ENCODE peak calls at places on chromosomes 3 and 15, in seven cellular contexts. Q is osteoblast, Z is IMR-90, D is right lobe of liver, K is neural progenitor cell, O is ovary, R is stomach. P is an unnamed sample. For H3K36me3, the result is how much of the 10 kb centered on the place peaks cover.

GRCh38 chr3:176927985-176928931 is 269.0 kb downstream of the TBL1XR1 start:
- DNase-seq in K (no peak), O (no peak), R (no peak), D (peak), Q (no peak), Z (no peak), P (no peak)

GRCh38 chr3:99645277-99646106 is 7.1 kb downstream of the COL8A1 start:
- DNase-seq in D (no peak), K (peak), Q (no peak), Z (peak), O (no peak), R (no peak), P (peak)

GRCh38 chr3:108117245-108117644 is 26.4 kb upstream of the CD47 start:
- DNase-seq in K (no peak), Q (no peak), R (no peak), O (no peak), D (no peak), Z (peak), P (peak)

GRCh38 chr3:71142440-71143161 is 440.9 kb downstream of the FOXP1 start:
- DNase-seq in R (no peak), D (no peak), Q (no peak), Z (peak), K (peak), O (no peak), P (no peak)

GRCh38 chr15:70869346-70869745 is 15.4 kb upstream of the LARP6 start:
- DNase-seq in K (no peak), Q (no peak), R (no peak), Z (no peak), D (no peak), O (no peak), P (no peak)

GRCh38 chr15:63019539-63020109 is 22.9 kb upstream of the TPM1 start:
- DNase-seq in R (peak), Q (no peak), K (peak), O (no peak), Z (peak), D (no peak), P (peak)

GRCh38 chr3:176430244-176430893 is 766.9 kb downstream of the TBL1XR1 start:
- DNase-seq in D (no peak), Q (no peak), K (peak), Z (peak), R (no peak), O (no peak), P (peak)

GRCh38 chr15:94370197-94370987 is 139.0 kb downstream of the MCTP2 start:
- DNase-seq in R (no peak), K (no peak), Z (no peak), D (no peak), O (no peak), Q (no peak), P (peak)

GRCh38 chr3:21477896-21478295 is 273.1 kb downstream of the ZNF385D start:
- DNase-seq in K (no peak), R (no peak), Q (no peak), O (no peak), Z (no peak), D (no peak), P (no peak)

GRCh38 chr3:9183011-9183410 is 66.4 kb downstream of the SRGAP3 start:
- DNase-seq in R (no peak), Z (no peak), K (no peak), D (no peak), O (no peak), Q (no peak), P (no peak)

GRCh38 chr3:171225698-171226097 is 199.2 kb upstream of the SLC2A2 start:
- DNase-seq in O (no peak), K (no peak), Q (no peak), R (no peak), Z (peak), D (no peak), P (no peak)

GRCh38 chr3:196159952-196160804 is 51.0 kb downstream of the ZDHHC19 start:
- DNase-seq in D (peak), O (no peak), K (no peak), R (peak), Z (peak), Q (peak), P (peak)

GRCh38 chr3:154275965-154276364 is 48.3 kb downstream of the DHX36 start:
- DNase-seq in Q (no peak), R (no peak), D (no peak), K (no peak), O (no peak), Z (no peak), P (no peak)

GRCh38 chr15:47813985-47814384 is 96.7 kb downstream of the SEMA6D start:
- DNase-seq in O (no peak), Q (no peak), D (no peak), R (no peak), Z (no peak), K (no peak), P (no peak)

GRCh38 chr3:186896875-186897274 is 33.5 kb upstream of the ST6GAL1 start:
- DNase-seq in O (no peak), D (no peak), Z (no peak), R (no peak), K (no peak), Q (no peak), P (no peak)

GRCh38 chr3:127628788-127629456 is at the start of gene PODXL2:
- DNase-seq in R (peak), Z (peak), O (peak), K (peak), D (no peak), Q (peak), P (no peak)

GRCh38 chr15:97867870-97868269 is 92.6 kb upstream of the ARRDC4 start:
- DNase-seq in K (no peak), Q (no peak), O (no peak), Z (no peak), R (no peak), D (no peak), P (no peak)

GRCh38 chr3:58833501-58833900 is 166.9 kb upstream of the FAM3D start:
- DNase-seq in D (no peak), K (no peak), O (no peak), R (no peak), Z (no peak), Q (no peak), P (no peak)

GRCh38 chr3:50655009-50655830 is 19.5 kb upstream of the DOCK3 start:
- DNase-seq in K (no peak), D (no peak), Q (no peak), R (no peak), Z (peak), O (no peak), P (peak)

GRCh38 chr3:66299893-66300292 is 79.1 kb downstream of the SLC25A26 start:
- DNase-seq in D (no peak), Z (no peak), O (no peak), R (no peak), Q (no peak), K (no peak), P (no peak)

GRCh38 chr3:54988302-54989022 is 60.6 kb upstream of the LRTM1 start:
- DNase-seq in Q (no peak), K (no peak), Z (peak), O (peak), R (no peak), D (no peak), P (peak)

GRCh38 chr3:21893250-21893649 is 142.2 kb upstream of the ZNF385D start:
- DNase-seq in K (no peak), R (no peak), Z (peak), D (no peak), Q (no peak), O (no peak), P (peak)

GRCh38 chr3:160210799-160211221 is 14.4 kb upstream of the C3orf80 start:
- DNase-seq in Z (peak), D (no peak), Q (peak), O (no peak), R (no peak), K (no peak), P (peak)

GRCh38 chr3:177135841-177136492 is 61.3 kb downstream of the TBL1XR1 start:
- DNase-seq in K (no peak), O (no peak), R (no peak), D (no peak), Q (no peak), Z (no peak), P (no peak)

GRCh38 chr3:129233538-129233937 is 15.9 kb upstream of the COPG1 start:
- DNase-seq in Q (no peak), K (no peak), Z (no peak), R (peak), D (peak), O (no peak), P (no peak)

GRCh38 chr3:22360197-22360596 is 609.2 kb upstream of the ZNF385D start:
- DNase-seq in R (no peak), K (no peak), D (no peak), O (no peak), Q (no peak), Z (no peak), P (no peak)

GRCh38 chr3:14273886-14274517 is 95.4 kb downstream of the LSM3 start:
- DNase-seq in O (no peak), R (no peak), D (no peak), Q (peak), Z (peak), K (no peak), P (peak)

GRCh38 chr3:194262345-194263305 is 88.5 kb downstream of the CPN2 start:
- DNase-seq in R (no peak), O (no peak), K (no peak), D (no peak), Q (no peak), Z (no peak), P (no peak)

GRCh38 chr3:108171095-108171494 is 51.1 kb downstream of the IFT57 start:
- DNase-seq in D (no peak), K (no peak), R (no peak), Z (no peak), Q (no peak), O (no peak), P (no peak)

GRCh38 chr3:185711255-185711870 is 113.5 kb downstream of the IGF2BP2 start:
- DNase-seq in O (no peak), R (no peak), K (no peak), Z (peak), D (no peak), Q (no peak), P (no peak)

GRCh38 chr3:8887435-8888295 is 75.6 kb downstream of the RAD18 start:
- DNase-seq in Z (no peak), K (no peak), O (no peak), Q (no peak), D (no peak), R (no peak), P (no peak)

GRCh38 chr3:14248849-14249523 is 70.4 kb downstream of the LSM3 start:
- DNase-seq in O (no peak), Q (peak), K (no peak), D (no peak), Z (no peak), R (no peak), P (no peak)

GRCh38 chr3:32143849-32144757 is 37.7 kb downstream of the GPD1L start:
- DNase-seq in K (peak), Z (peak), R (peak), D (no peak), O (peak), Q (peak), P (peak)

GRCh38 chr3:31937225-31937624 is 43.8 kb downstream of the OSBPL10 start:
- DNase-seq in Q (no peak), R (no peak), Z (no peak), O (no peak), D (no peak), K (no peak), P (peak)

GRCh38 chr3:111592143-111592542 is 3.0 kb downstream of the ZBED2 start:
- DNase-seq in K (no peak), D (no peak), O (no peak), R (no peak), Q (no peak), Z (peak), P (no peak)

GRCh38 chr3:16595778-16596177 is 9.4 kb downstream of the DAZL start:
- DNase-seq in O (no peak), R (no peak), D (no peak), K (no peak), Q (no peak), Z (no peak), P (peak)

GRCh38 chr15:64586974-64587373 is 126.6 kb downstream of the ZNF609 start:
- DNase-seq in R (no peak), O (no peak), D (no peak), Z (no peak), K (no peak), Q (peak), P (no peak)

GRCh38 chr15:69141286-69141701 is 19.1 kb upstream of the GLCE start:
- DNase-seq in K (no peak), D (no peak), Z (peak), O (no peak), R (no peak), Q (no peak), P (no peak)

GRCh38 chr3:148953094-148953493 is 38.2 kb upstream of the GYG1 start:
- DNase-seq in K (no peak), Q (no peak), D (no peak), Z (no peak), R (no peak), O (no peak), P (no peak)

GRCh38 chr3:148958681-148959080 is 32.7 kb upstream of the GYG1 start:
- DNase-seq in Q (no peak), D (no peak), O (no peak), K (no peak), R (no peak), Z (no peak), P (no peak)

GRCh38 chr3:148954981-148955380 is 36.4 kb upstream of the GYG1 start:
- DNase-seq in R (no peak), K (no peak), D (no peak), O (no peak), Z (no peak), Q (no peak), P (no peak)

GRCh38 chr3:148955544-148956346 is 35.6 kb upstream of the GYG1 start:
- DNase-seq in Z (peak), O (peak), Q (peak), K (peak), D (no peak), R (peak), P (peak)

DNA sequence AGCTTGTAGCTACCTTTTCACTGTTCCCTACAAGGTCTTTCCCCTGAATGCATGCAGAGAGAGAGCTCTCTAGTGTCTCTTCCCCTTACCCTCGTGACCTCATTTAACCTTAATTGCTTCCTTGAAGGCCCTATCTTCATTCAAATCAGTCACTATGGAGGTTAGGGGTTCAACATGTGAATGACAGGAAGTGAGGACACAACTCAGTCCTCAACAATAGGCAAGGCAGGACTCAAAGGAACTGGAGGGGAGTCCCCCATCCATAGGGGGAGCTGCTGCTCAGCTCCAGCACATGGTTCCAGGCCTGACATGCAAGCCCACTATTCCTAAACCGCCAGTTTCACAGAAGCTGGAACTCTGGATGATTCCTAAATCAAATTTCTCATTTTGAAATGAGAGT is 33.8 kb upstream of the GYG1 start:
- DNase-seq in D (no peak), Z (no peak), O (no peak), K (peak), Q (no peak), R (no peak), P (no peak)
- TF ChIP-seq CTCF in D (no peak), Z (peak), O (no peak), K (peak), Q (peak), R (no peak), P (peak)

DNA sequence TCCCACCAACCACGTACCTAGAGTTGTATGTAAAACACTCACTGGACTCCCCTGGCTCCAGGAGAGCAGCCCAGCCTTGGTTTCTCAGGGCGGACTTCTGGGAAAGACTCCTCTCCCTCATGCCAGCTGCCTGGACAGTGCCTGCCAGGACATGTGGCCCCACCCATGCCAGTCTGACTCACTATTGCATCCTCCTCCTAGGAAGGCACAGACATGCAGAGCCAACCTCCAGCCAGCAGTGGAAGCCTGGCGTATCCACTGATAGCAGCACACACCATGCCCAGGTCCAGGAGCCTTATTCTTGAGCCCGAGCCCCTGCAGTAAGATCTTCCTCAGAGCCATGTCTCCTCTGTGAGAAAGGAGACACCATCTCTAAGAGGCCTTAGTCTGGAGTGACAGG is 8.6 kb downstream of the PKM start:
- DNase-seq in D (no peak), K (no peak), Z (no peak), R (no peak), O (no peak), Q (peak), P (peak)
- H3K36me3 ChIP-seq in D (under half), K (under half), Z (under half), R (under half), O (under half), Q (half or more), P (under half)

DNA sequence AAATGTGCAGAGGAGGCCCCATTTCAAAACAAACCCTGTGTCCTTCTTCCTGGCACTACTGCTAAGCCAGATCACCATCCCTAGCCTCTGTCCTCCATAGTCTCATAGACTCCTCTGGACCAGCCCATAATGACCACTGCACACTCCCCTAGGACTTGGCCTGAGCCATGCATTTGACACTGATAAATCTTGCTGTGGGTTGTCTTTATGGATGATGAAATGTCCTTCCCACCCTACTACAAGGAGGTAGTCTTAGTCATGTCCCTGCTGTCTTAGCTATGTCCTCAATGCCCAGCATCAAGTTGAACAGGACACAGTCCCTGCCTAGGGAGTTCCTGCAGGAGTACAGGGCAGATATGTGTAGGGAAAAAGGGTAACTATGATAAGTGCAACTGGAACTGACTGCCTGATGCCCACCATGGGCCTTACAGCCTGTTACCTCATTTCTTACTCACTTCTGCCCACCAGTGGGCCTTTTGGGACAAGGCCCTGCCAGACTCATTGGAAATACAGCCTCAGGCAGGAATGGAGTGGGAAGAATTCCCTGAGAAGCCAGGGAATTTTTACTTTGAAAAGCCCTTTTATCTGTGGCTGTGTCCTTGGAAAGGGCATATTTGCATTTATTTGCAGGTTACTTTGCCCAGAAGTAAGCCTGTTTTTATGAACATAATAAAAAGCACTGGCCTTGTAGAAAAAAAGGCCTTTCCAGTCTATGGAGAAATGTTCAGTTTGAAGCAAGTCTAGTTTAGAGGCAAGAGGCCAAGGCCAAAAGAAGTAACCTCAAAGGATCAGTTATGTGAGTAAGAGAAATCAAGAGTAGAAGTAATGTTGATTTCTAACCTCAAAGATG is 199.6 kb upstream of the EIF1B start:
- DNase-seq in D (no peak), K (peak), R (no peak), O (peak), Z (no peak), Q (no peak), P (no peak)
- TF ChIP-seq CTCF in D (no peak), K (peak), R (no peak), O (no peak), Z (no peak), Q (peak), P (peak)

GRCh38 chr15:82105458-82106205 is 59.8 kb upstream of the MEX3B start:
- DNase-seq in Z (peak), D (no peak), O (no peak), K (no peak), Q (peak), R (no peak), P (peak)

GRCh38 chr15:82106671-82107070 is 60.9 kb upstream of the MEX3B start:
- DNase-seq in R (no peak), Q (no peak), D (no peak), O (no peak), Z (no peak), K (no peak), P (peak)

GRCh38 chr15:82111918-82112317 is 66.1 kb upstream of the MEX3B start:
- DNase-seq in D (no peak), K (no peak), R (no peak), O (no peak), Q (no peak), Z (no peak), P (no peak)

GRCh38 chr15:82110144-82110543 is 64.3 kb upstream of the MEX3B start:
- DNase-seq in D (no peak), Q (no peak), K (no peak), O (no peak), Z (no peak), R (no peak), P (no peak)

GRCh38 chr15:82108489-82109078 is 62.8 kb upstream of the MEX3B start:
- DNase-seq in K (peak), D (peak), O (no peak), Q (peak), Z (peak), R (peak), P (peak)
- H3K36me3 ChIP-seq in K (under half), D (under half), O (under half), Q (under half), Z (under half), R (under half), P (under half)